ENCODE peak calls at places on chromosomes 2 and 18, in five cellular contexts. One of them, this sample, is unnamed.

GRCh38 chr2:7835693-7836680 is 845.9 kb upstream of the ID2 start:
- DNase-seq in mesenchymal stem cell: no peak
- DNase-seq in IMR-90: no peak
- DNase-seq in H1: no peak
- DNase-seq in neuronal stem cell: no peak
- DNase-seq in this sample: peak; percentile 46

GRCh38 chr2:25131567-25132295 is 36.6 kb downstream of the POMC start:
- DNase-seq in IMR-90: no peak
- DNase-seq in neuronal stem cell: peak; percentile 20
- DNase-seq in H1: no peak
- DNase-seq in mesenchymal stem cell: peak; percentile 21
- DNase-seq in this sample: no peak

GRCh38 chr2:156982615-156983014 is 274.9 kb upstream of the GALNT5 start:
- DNase-seq in mesenchymal stem cell: no peak
- DNase-seq in IMR-90: peak; percentile 0
- DNase-seq in H1: no peak
- DNase-seq in neuronal stem cell: no peak
- DNase-seq in this sample: no peak

GRCh38 chr18:25310045-25310444 is 41.9 kb downstream of the ZNF521 start:
- DNase-seq in H1: no peak
- DNase-seq in mesenchymal stem cell: peak; percentile 71
- DNase-seq in neuronal stem cell: no peak
- DNase-seq in IMR-90: peak; percentile 80
- DNase-seq in this sample: no peak

GRCh38 chr18:11785444-11786055 is 65.7 kb upstream of the CHMP1B start:
- DNase-seq in mesenchymal stem cell: no peak
- DNase-seq in H1: no peak
- DNase-seq in neuronal stem cell: no peak
- DNase-seq in IMR-90: no peak
- DNase-seq in this sample: no peak

GRCh38 chr18:57649536-57650495 is 28.2 kb upstream of the NARS1 start:
- DNase-seq in IMR-90: peak; percentile 70
- DNase-seq in neuronal stem cell: no peak
- DNase-seq in mesenchymal stem cell: no peak
- DNase-seq in H1: no peak
- DNase-seq in this sample: no peak

GRCh38 chr18:28088477-28088876 is 88.5 kb downstream of the CDH2 start:
- DNase-seq in mesenchymal stem cell: no peak
- DNase-seq in IMR-90: no peak
- DNase-seq in H1: peak; percentile 51
- DNase-seq in neuronal stem cell: no peak
- DNase-seq in this sample: no peak

GRCh38 chr2:201559067-201559710 is 84.1 kb downstream of the TMEM237 start:
- DNase-seq in IMR-90: no peak
- DNase-seq in neuronal stem cell: no peak
- DNase-seq in mesenchymal stem cell: no peak
- DNase-seq in H1: no peak
- DNase-seq in this sample: no peak

GRCh38 chr18:61261870-61262269 is 71.4 kb upstream of the CDH20 start:
- DNase-seq in neuronal stem cell: no peak
- DNase-seq in H1: no peak
- DNase-seq in IMR-90: no peak
- DNase-seq in mesenchymal stem cell: no peak
- DNase-seq in this sample: no peak

GRCh38 chr2:158319269-158319668 is 137.3 kb downstream of the CCDC148 start:
- DNase-seq in neuronal stem cell: no peak
- DNase-seq in H1: peak; percentile 2
- DNase-seq in mesenchymal stem cell: no peak
- DNase-seq in IMR-90: no peak
- DNase-seq in this sample: no peak

GRCh38 chr2:9630001-9630749 is 622 bp downstream of the YWHAQ start:
- DNase-seq in H1: peak; percentile 43
- DNase-seq in IMR-90: peak; percentile 53
- DNase-seq in mesenchymal stem cell: peak; percentile 68
- DNase-seq in neuronal stem cell: peak; percentile 89
- DNase-seq in this sample: peak; percentile 82

GRCh38 chr18:53799134-53799533 is 425.3 kb downstream of the MBD2 start:
- DNase-seq in neuronal stem cell: no peak
- DNase-seq in IMR-90: no peak
- DNase-seq in mesenchymal stem cell: no peak
- DNase-seq in H1: no peak
- DNase-seq in this sample: no peak

GRCh38 chr2:236673126-236673822 is 103.6 kb downstream of the ACKR3 start:
- DNase-seq in H1: no peak
- DNase-seq in neuronal stem cell: no peak
- DNase-seq in mesenchymal stem cell: no peak
- DNase-seq in IMR-90: no peak
- DNase-seq in this sample: no peak

GRCh38 chr18:8177330-8178016 is 431.8 kb upstream of the RAB12 start:
- DNase-seq in mesenchymal stem cell: peak; percentile 69
- DNase-seq in neuronal stem cell: no peak
- DNase-seq in IMR-90: peak; percentile 17
- DNase-seq in H1: no peak
- DNase-seq in this sample: peak; percentile 19

GRCh38 chr2:164242409-164242808 is 378.9 kb downstream of the GRB14 start:
- DNase-seq in IMR-90: no peak
- DNase-seq in H1: no peak
- DNase-seq in mesenchymal stem cell: no peak
- DNase-seq in neuronal stem cell: no peak
- DNase-seq in this sample: no peak

GRCh38 chr2:42789751-42790150 is 2.6 kb downstream of the HAAO start:
- DNase-seq in IMR-90: no peak
- DNase-seq in H1: no peak
- DNase-seq in neuronal stem cell: no peak
- DNase-seq in mesenchymal stem cell: no peak
- DNase-seq in this sample: no peak

GRCh38 chr18:59114160-59114559 is 25.5 kb upstream of the SEC11C start:
- DNase-seq in IMR-90: peak; percentile 14
- DNase-seq in mesenchymal stem cell: no peak
- DNase-seq in neuronal stem cell: no peak
- DNase-seq in H1: no peak
- DNase-seq in this sample: no peak

GRCh38 chr2:160484859-160485520 is 8.6 kb downstream of the RBMS1 start:
- DNase-seq in mesenchymal stem cell: no peak
- DNase-seq in H1: no peak
- DNase-seq in IMR-90: no peak
- DNase-seq in neuronal stem cell: no peak
- DNase-seq in this sample: no peak

GRCh38 chr2:227499971-227500630 is 28.1 kb downstream of the AGFG1 start:
- DNase-seq in IMR-90: no peak
- DNase-seq in neuronal stem cell: no peak
- DNase-seq in H1: no peak
- DNase-seq in mesenchymal stem cell: no peak
- DNase-seq in this sample: no peak

GRCh38 chr18:63188063-63188462 is 131.5 kb downstream of the BCL2 start:
- DNase-seq in H1: no peak
- DNase-seq in neuronal stem cell: no peak
- DNase-seq in IMR-90: no peak
- DNase-seq in mesenchymal stem cell: no peak
- DNase-seq in this sample: no peak

GRCh38 chr2:239963646-239964205 is 61.4 kb downstream of the NDUFA10 start:
- DNase-seq in H1: no peak
- DNase-seq in mesenchymal stem cell: no peak
- DNase-seq in neuronal stem cell: no peak
- DNase-seq in IMR-90: no peak
- DNase-seq in this sample: no peak

GRCh38 chr2:44244135-44244871 is 31.0 kb upstream of the SLC3A1 start:
- DNase-seq in IMR-90: peak; percentile 68
- DNase-seq in mesenchymal stem cell: peak; percentile 73
- DNase-seq in H1: no peak
- DNase-seq in neuronal stem cell: peak; percentile 63
- DNase-seq in this sample: peak; percentile 12

GRCh38 chr2:41922177-41922576 is 125.6 kb upstream of the PKDCC start:
- DNase-seq in IMR-90: no peak
- DNase-seq in H1: no peak
- DNase-seq in mesenchymal stem cell: peak; percentile 49
- DNase-seq in neuronal stem cell: no peak
- DNase-seq in this sample: peak; percentile 6

GRCh38 chr2:167144179-167144898 is 256.1 kb downstream of the XIRP2 start:
- DNase-seq in H1: no peak
- DNase-seq in neuronal stem cell: no peak
- DNase-seq in mesenchymal stem cell: peak; percentile 24
- DNase-seq in IMR-90: peak; percentile 71
- DNase-seq in this sample: no peak

GRCh38 chr18:5728566-5728965 is 166.8 kb downstream of the TMEM200C start:
- DNase-seq in IMR-90: no peak
- DNase-seq in mesenchymal stem cell: no peak
- DNase-seq in neuronal stem cell: no peak
- DNase-seq in H1: no peak
- DNase-seq in this sample: no peak

GRCh38 chr2:172083725-172084483 is 1.4 kb upstream of the DLX1 start:
- DNase-seq in mesenchymal stem cell: peak; percentile 26
- DNase-seq in IMR-90: no peak
- DNase-seq in neuronal stem cell: peak; percentile 43
- DNase-seq in H1: no peak
- DNase-seq in this sample: no peak

GRCh38 chr2:96427917-96428316 is 77.2 kb downstream of the NEURL3 start:
- DNase-seq in mesenchymal stem cell: peak; percentile 57
- DNase-seq in neuronal stem cell: no peak
- DNase-seq in IMR-90: peak; percentile 70
- DNase-seq in H1: no peak
- DNase-seq in this sample: peak; percentile 90

GRCh38 chr2:225270861-225271260 is 128.6 kb upstream of the NYAP2 start:
- DNase-seq in neuronal stem cell: no peak
- DNase-seq in IMR-90: peak; percentile 53
- DNase-seq in mesenchymal stem cell: peak; percentile 72
- DNase-seq in H1: no peak
- DNase-seq in this sample: no peak

GRCh38 chr2:107025869-107026380 is 140.0 kb upstream of the ST6GAL2 start:
- DNase-seq in mesenchymal stem cell: peak; percentile 83
- DNase-seq in H1: no peak
- DNase-seq in IMR-90: peak; percentile 23
- DNase-seq in neuronal stem cell: no peak
- DNase-seq in this sample: no peak

GRCh38 chr18:61575419-61575818 is 242.2 kb downstream of the CDH20 start:
- DNase-seq in neuronal stem cell: no peak
- DNase-seq in H1: no peak
- DNase-seq in mesenchymal stem cell: no peak
- DNase-seq in IMR-90: no peak
- DNase-seq in this sample: peak; percentile 61

GRCh38 chr18:45662468-45662867 is 47.2 kb downstream of the SLC14A2 start:
- DNase-seq in neuronal stem cell: no peak
- DNase-seq in mesenchymal stem cell: no peak
- DNase-seq in H1: no peak
- DNase-seq in IMR-90: peak; percentile 76
- DNase-seq in this sample: no peak

DNA sequence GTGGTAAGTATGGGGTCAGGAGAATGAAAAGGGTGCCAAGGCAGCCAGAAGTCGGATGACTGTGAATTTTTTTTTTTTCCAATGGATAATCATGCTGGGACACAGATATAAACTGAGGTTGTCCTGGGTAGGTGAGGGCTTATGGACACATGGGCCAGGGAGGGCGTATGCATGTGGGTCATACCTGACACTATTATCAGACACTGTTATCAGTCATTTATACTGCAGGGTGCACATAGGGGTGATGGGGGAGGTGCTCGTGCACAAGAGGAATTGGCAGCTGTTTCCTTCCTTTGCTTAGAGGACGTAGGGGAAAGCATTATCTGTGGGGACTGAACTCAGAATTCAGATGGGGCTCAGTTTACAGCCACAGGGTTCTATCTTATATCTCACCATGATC is 10.1 kb downstream of the CTIF start:
- DNase-seq in neuronal stem cell: no peak
- DNase-seq in mesenchymal stem cell: no peak
- DNase-seq in IMR-90: no peak
- DNase-seq in H1: no peak
- DNase-seq in this sample: peak; percentile 86
- H4K91ac ChIP-seq in neuronal stem cell: no peak overlapping the region
- H4K91ac ChIP-seq in mesenchymal stem cell: peak overlapping the region; percentile 31
- H4K91ac ChIP-seq in IMR-90: peak overlapping the region; percentile 89
- H4K91ac ChIP-seq in H1: no peak overlapping the region
- H4K91ac ChIP-seq in this sample: no peak overlapping the region

GRCh38 chr18:79493211-79493800 is 97.6 kb downstream of the NFATC1 start:
- DNase-seq in IMR-90: no peak
- DNase-seq in mesenchymal stem cell: no peak
- DNase-seq in H1: no peak
- DNase-seq in neuronal stem cell: no peak
- DNase-seq in this sample: no peak
- H3K4me3 ChIP-seq in IMR-90: no peak overlapping the region
- H3K4me3 ChIP-seq in mesenchymal stem cell: no peak overlapping the region
- H3K4me3 ChIP-seq in H1: no peak overlapping the region
- H3K4me3 ChIP-seq in neuronal stem cell: no peak overlapping the region
- H3K4me3 ChIP-seq in this sample: no peak overlapping the region

DNA sequence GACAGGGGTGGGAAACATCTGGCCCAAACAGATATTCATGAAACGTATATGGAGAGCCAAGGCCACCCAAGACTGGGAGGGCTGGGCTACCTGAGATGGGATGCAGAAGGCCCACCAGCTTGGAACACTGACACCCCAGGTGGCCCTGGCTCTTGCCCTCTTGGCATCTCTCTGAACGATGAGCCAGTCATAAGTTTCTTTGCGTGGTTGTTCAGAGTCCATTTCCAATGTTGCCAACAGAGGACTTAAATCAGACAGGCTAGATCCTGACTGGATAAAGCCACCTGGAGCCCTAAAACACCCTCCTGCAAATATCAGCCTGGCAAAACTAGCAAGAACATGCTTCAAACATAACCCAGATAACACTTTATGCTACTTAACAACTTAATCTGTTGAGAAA is 42.6 kb downstream of the LPIN2 start:
- DNase-seq in H1: no peak
- DNase-seq in IMR-90: no peak
- DNase-seq in neuronal stem cell: no peak
- DNase-seq in mesenchymal stem cell: no peak
- DNase-seq in this sample: no peak
- H3K23ac ChIP-seq in H1: no peak overlapping the region
- H3K23ac ChIP-seq in IMR-90: no peak overlapping the region
- H3K23ac ChIP-seq in neuronal stem cell: no peak overlapping the region
- H3K23ac ChIP-seq in mesenchymal stem cell: no peak overlapping the region
- H3K23ac ChIP-seq in this sample: no peak overlapping the region

GRCh38 chr2:84959045-84959493 is 11.9 kb upstream of the KCMF1 start:
- DNase-seq in H1: no peak
- DNase-seq in IMR-90: peak; percentile 90
- DNase-seq in mesenchymal stem cell: peak; percentile 85
- DNase-seq in neuronal stem cell: no peak
- DNase-seq in this sample: peak; percentile 78
- H4K91ac ChIP-seq in H1: peak overlapping the region; percentile 86
- H4K91ac ChIP-seq in IMR-90: peak overlapping the region; percentile 82
- H4K91ac ChIP-seq in mesenchymal stem cell: no peak overlapping the region
- H4K91ac ChIP-seq in neuronal stem cell: peak overlapping the region; percentile 16
- H4K91ac ChIP-seq in this sample: no peak overlapping the region

DNA sequence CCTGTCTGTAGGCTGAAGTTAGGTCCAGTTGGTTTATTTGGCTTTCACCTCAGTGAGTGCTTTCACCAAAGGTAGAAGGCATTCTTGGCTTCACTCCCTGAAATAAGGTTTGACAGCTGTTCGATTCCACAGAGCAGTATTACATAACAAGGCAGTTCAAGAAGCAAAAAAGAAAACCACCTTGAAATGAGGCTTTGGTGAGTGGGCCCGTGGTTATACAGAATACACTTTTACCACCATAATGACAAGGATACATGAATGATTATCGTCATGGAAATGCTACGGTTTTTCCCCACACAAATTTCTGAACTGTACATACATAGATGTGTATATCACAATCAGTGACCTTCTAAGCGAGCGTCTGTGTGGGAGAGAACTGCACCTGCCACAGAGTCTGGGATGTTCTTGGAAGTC is 80.0 kb upstream of the CHRNA1 start:
- DNase-seq in IMR-90: no peak
- DNase-seq in neuronal stem cell: no peak
- DNase-seq in H1: no peak
- DNase-seq in mesenchymal stem cell: no peak
- DNase-seq in this sample: no peak
- H3K4me3 ChIP-seq in IMR-90: peak overlapping the region; percentile 65
- H3K4me3 ChIP-seq in neuronal stem cell: no peak overlapping the region
- H3K4me3 ChIP-seq in H1: no peak overlapping the region
- H3K4me3 ChIP-seq in mesenchymal stem cell: peak overlapping the region; percentile 78
- H3K4me3 ChIP-seq in this sample: no peak overlapping the region

GRCh38 chr2:95159690-95160449 is at the start of gene ZNF514:
- DNase-seq in neuronal stem cell: peak; percentile 69
- DNase-seq in IMR-90: peak; percentile 64
- DNase-seq in mesenchymal stem cell: peak; percentile 74
- DNase-seq in H1: no peak
- DNase-seq in this sample: peak; percentile 72
- H3K23ac ChIP-seq in neuronal stem cell: peak within 1 kb of the TSS; percentile 46
- H3K23ac ChIP-seq in IMR-90: peak within 1 kb of the TSS; percentile 100
- H3K23ac ChIP-seq in mesenchymal stem cell: no peak within 1 kb of the TSS
- H3K23ac ChIP-seq in H1: no peak within 1 kb of the TSS
- H3K23ac ChIP-seq in this sample: no peak within 1 kb of the TSS